ENCODE peak calls at places on chromosome 22, in six cellular contexts. I, Y, U, O, Z and X are unnamed samples.

GRCh38 chr22:46104170-46104880 is 46.0 kb upstream of the PPARA start:
- DNase-seq in O (no peak), U (no peak), Z (no peak), Y (no peak), I (no peak), X (no peak)

GRCh38 chr22:21646608-21647590 is 4.8 kb downstream of the SDF2L1 start:
- DNase-seq in I (peak; percentile 51), O (peak; percentile 99), Z (peak; percentile 71), U (no peak), Y (peak; percentile 52), X (no peak)

GRCh38 chr22:49296561-49296960 is 531.1 kb downstream of the BRD1 start:
- DNase-seq in Z (no peak), U (no peak), I (no peak), Y (no peak), O (no peak), X (no peak)

GRCh38 chr22:35596821-35597220 is 20.3 kb downstream of the MB start:
- DNase-seq in I (no peak), Z (no peak), O (no peak), U (no peak), Y (no peak), X (no peak)

GRCh38 chr22:35686298-35686697 is 31.4 kb upstream of the APOL5 start:
- DNase-seq in O (no peak), Y (no peak), U (no peak), I (no peak), Z (no peak), X (no peak)

GRCh38 chr22:46269564-46269963 is 1.8 kb downstream of the TTC38 start:
- DNase-seq in Y (no peak), U (no peak), Z (no peak), I (no peak), O (no peak), X (no peak)

GRCh38 chr22:47286590-47286989 is 524.1 kb downstream of the TBC1D22A start:
- DNase-seq in O (no peak), I (no peak), Z (no peak), Y (no peak), U (no peak), X (no peak)

GRCh38 chr22:17767236-17768065 is 6.8 kb downstream of the BID start:
- DNase-seq in I (no peak), Y (peak; percentile 85), Z (no peak), U (no peak), O (no peak), X (peak; percentile 58)

GRCh38 chr22:28435271-28435825 is 244.3 kb downstream of the TTC28 start:
- DNase-seq in Z (no peak), Y (no peak), U (no peak), I (no peak), O (no peak), X (no peak)

GRCh38 chr22:45968751-45969413 is 8.1 kb downstream of the WNT7B start:
- DNase-seq in Z (no peak), I (no peak), U (no peak), O (no peak), Y (no peak), X (no peak)

GRCh38 chr22:45978275-45978713 is 1.3 kb upstream of the WNT7B start:
- DNase-seq in U (no peak), I (no peak), Z (no peak), Y (no peak), O (no peak), X (no peak)

GRCh38 chr22:47030143-47030641 is 267.7 kb downstream of the TBC1D22A start:
- DNase-seq in Z (no peak), U (no peak), Y (no peak), O (no peak), I (no peak), X (no peak)

GRCh38 chr22:26763633-26764295 is 106.4 kb downstream of the MIAT start:
- DNase-seq in Z (peak; percentile 43), Y (no peak), U (no peak), I (no peak), O (no peak), X (no peak)

GRCh38 chr22:26648761-26649363 is 8.5 kb upstream of the MIAT start:
- DNase-seq in Y (no peak), Z (no peak), I (no peak), O (no peak), U (no peak), X (no peak)

GRCh38 chr22:39917776-39918493 is 17.1 kb downstream of the GRAP2 start:
- DNase-seq in O (no peak), Z (no peak), Y (no peak), I (no peak), U (no peak), X (no peak)

GRCh38 chr22:46043816-46044717 is 67.1 kb upstream of the WNT7B start:
- DNase-seq in Z (no peak), U (no peak), I (no peak), O (no peak), Y (no peak), X (no peak)

GRCh38 chr22:18130699-18131429 is 19.1 kb upstream of the USP18 start:
- DNase-seq in U (no peak), I (no peak), Y (no peak), O (no peak), Z (no peak), X (no peak)

GRCh38 chr22:46322711-46323110 is 12.8 kb upstream of the TRMU start:
- DNase-seq in I (no peak), Y (no peak), O (no peak), U (no peak), Z (no peak), X (no peak)

DNA sequence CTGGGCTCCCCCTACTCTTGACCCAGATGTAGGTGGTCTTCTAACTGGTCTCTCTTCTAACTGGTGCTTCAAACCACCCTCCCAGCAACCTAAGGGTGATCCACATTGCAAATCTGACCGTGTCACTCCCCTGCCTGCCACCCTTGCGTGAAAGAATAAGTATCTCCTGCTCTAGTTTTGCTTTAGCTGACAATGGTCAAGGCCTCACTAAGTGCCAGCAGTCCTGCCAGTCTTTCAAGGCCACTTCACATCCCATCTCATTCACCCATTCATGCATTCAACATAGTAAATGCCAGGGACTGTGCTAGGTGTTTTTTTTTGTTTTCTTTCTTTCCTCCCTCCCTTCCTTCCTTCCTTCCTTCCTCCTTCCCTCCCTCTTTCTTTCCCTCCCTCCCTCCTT is 2.3 kb upstream of the KCTD17 start:
- DNase-seq in Z (no peak), U (no peak), Y (no peak), O (no peak), I (no peak), X (no peak)
- TF ChIP-seq TAF1 in Z (no peak), U (no peak), Y (no peak), O (no peak), I (no peak), X (no peak)

GRCh38 chr22:20243545-20244249 is 24.4 kb downstream of the RTN4R start:
- DNase-seq in Z (no peak), U (no peak), Y (no peak), I (peak; percentile 66), O (peak; percentile 73), X (no peak)
- TF ChIP-seq POLR2A in Z (no peak), U (no peak), Y (peak; percentile 67), I (no peak), O (no peak), X (peak; percentile 42)

DNA sequence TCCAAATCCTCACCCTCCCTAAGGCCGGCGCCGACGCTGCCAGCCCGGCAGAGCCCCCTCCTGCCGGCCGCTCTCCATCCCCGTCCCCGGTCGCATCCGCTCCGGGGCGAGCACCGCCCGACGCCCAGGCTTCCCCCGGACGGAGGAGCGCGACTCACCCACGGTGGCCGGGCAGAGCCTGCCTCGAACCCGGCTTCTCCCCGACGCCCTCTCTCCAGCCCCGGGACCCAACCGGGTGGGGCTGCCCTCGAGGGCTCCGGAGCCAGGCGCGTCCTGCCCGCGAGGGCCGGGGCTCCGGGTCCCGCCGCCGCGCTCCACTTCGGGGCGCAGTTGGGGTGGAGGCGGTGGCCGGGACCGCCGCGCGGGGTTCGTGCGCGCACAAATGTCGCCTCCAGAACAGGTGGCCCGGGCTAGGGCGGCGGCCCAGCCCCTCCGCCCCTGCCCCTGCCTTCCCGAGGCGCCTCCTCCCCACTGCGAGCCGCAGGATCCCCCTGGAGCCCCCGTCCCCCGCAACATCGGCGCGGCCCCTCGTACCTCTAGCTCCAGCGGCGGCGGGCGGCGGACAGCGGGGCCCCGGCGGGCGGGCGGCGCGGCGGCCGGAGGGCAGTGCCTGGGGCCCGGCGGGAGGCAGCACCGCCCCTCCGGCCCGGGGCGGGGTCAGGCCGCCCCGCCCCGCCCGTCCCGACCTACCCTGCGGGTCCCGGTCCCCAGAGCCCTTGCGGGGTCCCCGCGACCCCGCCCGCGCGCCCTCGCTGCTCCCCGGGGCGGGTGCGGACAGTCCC is at the start of gene A4GALT:
- DNase-seq in Y (no peak), U (no peak), Z (no peak), O (no peak), I (no peak), X (no peak)
- TF ChIP-seq POLR2AphosphoS5 in Y (no peak), U (no peak), Z (no peak), O (no peak), I (no peak), X (no peak)

GRCh38 chr22:32665676-32666075 is 135.8 kb upstream of the TIMP3 start:
- DNase-seq in Z (no peak), U (no peak), Y (no peak), I (no peak), O (no peak), X (no peak)

GRCh38 chr22:32661296-32661695 is 140.2 kb upstream of the TIMP3 start:
- DNase-seq in U (peak; percentile 9), Y (no peak), I (no peak), Z (no peak), O (no peak), X (no peak)

GRCh38 chr22:32662587-32662915 is 139.0 kb upstream of the TIMP3 start:
- DNase-seq in Y (no peak), U (no peak), Z (no peak), O (no peak), I (no peak), X (no peak)

GRCh38 chr22:32660292-32660691 is 141.2 kb upstream of the TIMP3 start:
- DNase-seq in U (peak; percentile 36), O (peak; percentile 63), Z (peak; percentile 78), I (peak; percentile 63), Y (no peak), X (peak; percentile 43)

GRCh38 chr22:32661737-32662586 is 139.5 kb upstream of the TIMP3 start:
- DNase-seq in Y (no peak), Z (no peak), I (no peak), U (no peak), O (no peak), X (no peak)
- TF ChIP-seq TAF1 in Y (no peak), Z (no peak), I (no peak), U (no peak), O (no peak), X (no peak)

DNA sequence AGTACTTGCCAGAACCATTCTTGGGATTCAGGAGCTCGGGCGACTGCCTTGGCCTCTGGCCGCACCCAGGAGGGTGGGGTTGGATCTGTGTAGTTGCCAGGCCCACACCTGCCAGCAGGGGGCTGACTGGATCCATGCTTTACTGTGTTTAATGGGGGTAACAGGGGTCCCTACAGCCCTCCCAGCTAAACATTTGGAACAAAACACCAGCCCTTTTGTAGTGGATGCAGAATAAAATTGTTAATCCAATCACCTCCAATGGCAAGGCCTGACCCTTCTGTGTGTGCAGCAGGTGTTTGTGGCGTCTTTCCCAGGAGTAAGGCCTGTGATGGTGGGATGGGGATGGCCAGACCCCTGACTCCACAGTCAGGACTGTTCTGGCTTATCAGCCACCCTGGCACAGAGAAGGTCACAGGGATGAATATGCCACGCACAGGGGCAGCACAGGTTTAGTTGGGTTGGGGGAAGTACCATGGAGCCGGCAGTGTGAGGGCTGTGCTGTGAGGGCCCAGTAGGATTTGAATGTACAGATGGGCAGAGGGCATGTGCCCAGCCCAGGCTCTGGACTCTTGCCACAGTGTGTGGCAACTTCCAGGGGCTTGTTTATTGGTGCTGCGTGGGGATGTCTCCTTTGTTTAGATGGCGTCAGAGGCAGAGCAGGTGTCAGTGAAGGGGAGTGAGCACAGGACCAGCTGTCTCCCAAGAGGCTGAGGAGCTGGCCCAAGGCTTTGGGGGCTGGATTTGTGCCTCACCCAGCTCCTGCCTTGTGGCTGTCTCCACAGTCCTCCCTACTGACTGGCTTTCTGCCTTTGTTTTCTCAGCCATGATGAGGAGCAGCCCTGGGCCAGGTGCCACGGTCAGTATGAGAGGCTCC is 22.2 kb downstream of the SUN2 start:
- DNase-seq in O (peak; percentile 46), U (no peak), Y (no peak), I (no peak), Z (peak; percentile 16), X (peak; percentile 64)
- TF ChIP-seq POLR2A in O (peak; percentile 64), U (no peak), Y (peak; percentile 61), I (no peak), Z (no peak), X (peak; percentile 66)